ENCODE peak calls at places on chromosome 19, in nine cellular contexts. V, K, N, A, E, Z, R, T and G are unnamed samples.
A peak's percentile ranks its signal among the peaks of the same experiment; 100 is the strongest.

GRCh38 chr19:10894911-10895213 is 23.5 kb downstream of the CARM1 start:
- DNase-seq in V (no peak), K (no peak), N (no peak), A (no peak), E (no peak), Z (no peak), R (no peak), T (no peak), G (no peak)

GRCh38 chr19:33157906-33158305 is 26.0 kb downstream of the WDR88 start:
- DNase-seq in V (no peak), K (no peak), N (no peak), A (no peak), E (no peak), Z (no peak), R (no peak), T (no peak), G (no peak)

GRCh38 chr19:49546825-49547565 is 19.2 kb downstream of the RCN3 start:
- DNase-seq in V (no peak), K (peak; percentile 80), N (peak; percentile 86), A (peak; percentile 64), E (peak; percentile 71), Z (peak; percentile 91), R (peak; percentile 69), T (peak; percentile 76), G (no peak)

GRCh38 chr19:10353793-10354391 is 14.5 kb upstream of the ICAM3 start:
- DNase-seq in V (no peak), K (peak; percentile 17), N (no peak), A (peak; percentile 60), E (no peak), Z (peak; percentile 71), R (peak; percentile 58), T (no peak), G (no peak)

GRCh38 chr19:28737021-28737525 is 475.9 kb downstream of the UQCRFS1 start:
- DNase-seq in V (no peak), K (peak; percentile 41), N (peak; percentile 2), A (no peak), E (peak; percentile 14), Z (no peak), R (no peak), T (no peak), G (no peak)

GRCh38 chr19:49887037-49887652 is 9.5 kb downstream of the IL4I1 start:
- DNase-seq in V (no peak), K (no peak), N (no peak), A (no peak), E (no peak), Z (no peak), R (no peak), T (no peak), G (no peak)

GRCh38 chr19:32566246-32566830 is 14.7 kb upstream of the PDCD5 start:
- DNase-seq in V (no peak), K (no peak), N (no peak), A (no peak), E (no peak), Z (no peak), R (no peak), T (no peak), G (no peak)

GRCh38 chr19:35257113-35257461 is 8.3 kb downstream of the LSR start:
- DNase-seq in V (no peak), K (peak; percentile 5), N (no peak), A (no peak), E (no peak), Z (no peak), R (no peak), T (no peak), G (no peak)

GRCh38 chr19:6734096-6734696 is 3.2 kb downstream of the GPR108 start:
- DNase-seq in V (no peak), K (no peak), N (no peak), A (no peak), E (no peak), Z (no peak), R (no peak), T (no peak), G (no peak)

GRCh38 chr19:12913871-12914690 is 5.0 kb downstream of the SYCE2 start:
- DNase-seq in V (no peak), K (no peak), N (no peak), A (no peak), E (peak; percentile 52), Z (no peak), R (peak; percentile 51), T (no peak), G (no peak)

GRCh38 chr19:46015961-46016425 is 6.9 kb downstream of the PGLYRP1 start:
- DNase-seq in V (no peak), K (peak; percentile 53), N (no peak), A (no peak), E (no peak), Z (no peak), R (peak; percentile 55), T (no peak), G (no peak)

GRCh38 chr19:10404888-10405808 is 1.8 kb upstream of the CDC37 start:
- DNase-seq in V (no peak), K (no peak), N (no peak), A (no peak), E (no peak), Z (no peak), R (peak; percentile 71), T (no peak), G (no peak)

GRCh38 chr19:15268192-15268927 is 36.1 kb upstream of the EPHX3 start:
- DNase-seq in V (no peak), K (no peak), N (no peak), A (no peak), E (no peak), Z (no peak), R (no peak), T (no peak), G (no peak)